ENCODE peak calls at places on chromosomes 5 and 9, in ten cellular contexts. H, L, I, K, Y, Z, M, F, N and X are unnamed samples.

GRCh38 chr5:5179597-5179996 is 39.5 kb downstream of the ADAMTS16 start:
- DNase-seq in H (no peak), L (peak), I (no peak), K (no peak), Y (no peak), Z (no peak), M (peak), F (no peak), N (peak), X (no peak)

GRCh38 chr9:95116820-95117204 is 200.7 kb downstream of the FANCC start:
- DNase-seq in H (peak), L (no peak), I (no peak), K (no peak), Y (no peak), Z (no peak), M (no peak), F (no peak), N (no peak), X (no peak)

GRCh38 chr5:138352722-138353549 is 451 bp downstream of the KDM3B start:
- DNase-seq in H (peak), L (peak), I (peak), K (no peak), Y (peak), Z (peak), M (no peak), F (peak), N (peak), X (peak)

GRCh38 chr5:128116445-128116844 is 32.9 kb downstream of the SLC12A2 start:
- DNase-seq in H (no peak), L (no peak), I (no peak), K (no peak), Y (no peak), Z (no peak), M (no peak), F (no peak), N (no peak), X (no peak)

GRCh38 chr5:14138608-14139540 is 4.3 kb upstream of the TRIO start:
- DNase-seq in H (no peak), L (no peak), I (no peak), K (no peak), Y (no peak), Z (no peak), M (no peak), F (no peak), N (no peak), X (no peak)

GRCh38 chr9:121678501-121679022 is 27.1 kb downstream of the DAB2IP start:
- DNase-seq in H (no peak), L (no peak), I (peak), K (no peak), Y (no peak), Z (no peak), M (no peak), F (no peak), N (no peak), X (no peak)

GRCh38 chr5:16897284-16897704 is 38.8 kb downstream of the MYO10 start:
- DNase-seq in H (no peak), L (peak), I (no peak), K (no peak), Y (peak), Z (no peak), M (no peak), F (no peak), N (no peak), X (no peak)

GRCh38 chr9:136021891-136022681 is 60.9 kb upstream of the UBAC1 start:
- DNase-seq in H (no peak), L (peak), I (no peak), K (no peak), Y (no peak), Z (no peak), M (no peak), F (no peak), N (peak), X (peak)

GRCh38 chr9:38006981-38007380 is 62.0 kb downstream of the SHB start:
- DNase-seq in H (no peak), L (no peak), I (no peak), K (no peak), Y (no peak), Z (no peak), M (no peak), F (no peak), N (no peak), X (no peak)

GRCh38 chr9:129250786-129251185 is 72.7 kb upstream of the IER5L start:
- DNase-seq in H (no peak), L (no peak), I (no peak), K (no peak), Y (no peak), Z (no peak), M (no peak), F (no peak), N (no peak), X (no peak)

GRCh38 chr5:13985736-13986418 is 41.4 kb upstream of the DNAH5 start:
- DNase-seq in H (no peak), L (no peak), I (no peak), K (peak), Y (no peak), Z (no peak), M (no peak), F (no peak), N (no peak), X (no peak)

GRCh38 chr5:68746220-68747076 is 347.4 kb upstream of the SLC30A5 start:
- DNase-seq in H (no peak), L (no peak), I (no peak), K (no peak), Y (peak), Z (no peak), M (peak), F (no peak), N (no peak), X (no peak)

GRCh38 chr5:464446-464842 is 21.5 kb downstream of the EXOC3 start:
- DNase-seq in H (no peak), L (no peak), I (peak), K (no peak), Y (no peak), Z (no peak), M (no peak), F (no peak), N (no peak), X (peak)

GRCh38 chr9:71249729-71250317 is 128.4 kb upstream of the TRPM3 start:
- DNase-seq in H (no peak), L (peak), I (no peak), K (peak), Y (peak), Z (peak), M (no peak), F (peak), N (no peak), X (no peak)

GRCh38 chr9:129163753-129164152 is 14.3 kb downstream of the IER5L start:
- DNase-seq in H (no peak), L (no peak), I (no peak), K (no peak), Y (no peak), Z (no peak), M (no peak), F (no peak), N (no peak), X (no peak)

GRCh38 chr5:100186181-100186580 is 349.0 kb upstream of the FAM174A start:
- DNase-seq in H (no peak), L (peak), I (no peak), K (no peak), Y (no peak), Z (no peak), M (no peak), F (no peak), N (no peak), X (no peak)

GRCh38 chr5:76082790-76083554 is at the start of gene SV2C:
- DNase-seq in H (peak), L (peak), I (peak), K (no peak), Y (no peak), Z (peak), M (no peak), F (peak), N (peak), X (no peak)

GRCh38 chr9:134059661-134060395 is 8.0 kb downstream of the BRD3 start:
- DNase-seq in H (peak), L (no peak), I (peak), K (no peak), Y (no peak), Z (peak), M (no peak), F (peak), N (peak), X (peak)

GRCh38 chr9:93676310-93677054 is 100.1 kb downstream of the PHF2 start:
- DNase-seq in H (peak), L (no peak), I (peak), K (no peak), Y (no peak), Z (peak), M (no peak), F (no peak), N (peak), X (peak)

GRCh38 chr9:86754581-86754980 is 192.7 kb downstream of the GAS1 start:
- DNase-seq in H (no peak), L (no peak), I (no peak), K (no peak), Y (no peak), Z (no peak), M (peak), F (no peak), N (no peak), X (no peak)

GRCh38 chr9:129801504-129801903 is 1.5 kb upstream of the TOR1B start:
- DNase-seq in H (no peak), L (peak), I (no peak), K (no peak), Y (no peak), Z (no peak), M (no peak), F (no peak), N (no peak), X (no peak)

DNA sequence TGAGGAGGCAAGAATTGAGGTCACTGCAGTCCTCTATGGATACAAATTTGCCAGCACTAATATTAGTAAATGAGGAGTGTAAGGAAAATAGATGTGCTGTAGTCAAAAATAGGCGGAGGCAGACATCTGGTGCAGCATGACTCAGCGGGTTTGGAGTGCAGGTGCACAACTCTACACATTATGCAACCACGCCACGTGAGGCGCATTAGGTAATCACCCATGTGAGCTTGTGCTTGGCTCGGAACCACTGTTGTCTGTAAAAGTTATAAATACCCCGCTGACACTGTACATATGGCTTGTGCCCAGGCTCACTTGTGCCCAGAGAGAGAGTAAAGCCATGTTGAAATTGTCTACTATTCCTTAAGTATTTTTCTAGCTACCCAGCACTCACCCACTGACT is 623.5 kb upstream of the NUDT12 start:
- DNase-seq in H (no peak), L (peak), I (no peak), K (peak), Y (no peak), Z (no peak), M (no peak), F (no peak), N (no peak), X (no peak)
- TF ChIP-seq POLR2AphosphoS5 in H (no peak), L (no peak), I (no peak), K (no peak), Y (no peak), Z (no peak), M (no peak), F (no peak), N (no peak), X (peak)

DNA sequence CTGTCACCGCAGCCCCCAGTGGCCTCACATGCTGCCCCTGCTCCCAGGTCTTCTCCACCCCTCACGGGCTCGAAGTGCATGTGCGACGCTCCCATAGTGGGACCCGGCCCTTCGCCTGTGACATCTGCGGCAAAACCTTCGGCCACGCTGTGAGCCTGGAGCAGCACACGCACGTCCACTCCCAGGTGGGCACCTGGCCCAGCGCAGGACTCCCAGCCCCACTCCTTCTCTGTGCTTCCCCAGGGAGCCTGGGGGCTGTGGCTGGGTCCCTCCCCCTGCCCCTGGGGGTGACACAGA is 10.5 kb downstream of the GFI1B start:
- DNase-seq in H (no peak), L (no peak), I (no peak), K (no peak), Y (no peak), Z (no peak), M (no peak), F (no peak), N (no peak), X (peak)
- TF ChIP-seq POLR2AphosphoS5 in H (no peak), L (no peak), I (no peak), K (no peak), Y (no peak), Z (no peak), M (no peak), F (no peak), N (no peak), X (no peak)

GRCh38 chr5:57695179-57695578 is 212.6 kb upstream of the ACTBL2 start:
- DNase-seq in H (no peak), L (no peak), I (no peak), K (no peak), Y (no peak), Z (no peak), M (no peak), F (no peak), N (no peak), X (no peak)

GRCh38 chr5:57700072-57700471 is 217.5 kb upstream of the ACTBL2 start:
- DNase-seq in H (no peak), L (no peak), I (no peak), K (no peak), Y (no peak), Z (no peak), M (no peak), F (no peak), N (no peak), X (no peak)

GRCh38 chr5:57696005-57696755 is 213.6 kb upstream of the ACTBL2 start:
- DNase-seq in H (no peak), L (no peak), I (no peak), K (no peak), Y (no peak), Z (no peak), M (no peak), F (no peak), N (no peak), X (no peak)

GRCh38 chr5:57698785-57699184 is 216.2 kb upstream of the ACTBL2 start:
- DNase-seq in H (no peak), L (peak), I (no peak), K (peak), Y (no peak), Z (no peak), M (no peak), F (no peak), N (no peak), X (no peak)

DNA sequence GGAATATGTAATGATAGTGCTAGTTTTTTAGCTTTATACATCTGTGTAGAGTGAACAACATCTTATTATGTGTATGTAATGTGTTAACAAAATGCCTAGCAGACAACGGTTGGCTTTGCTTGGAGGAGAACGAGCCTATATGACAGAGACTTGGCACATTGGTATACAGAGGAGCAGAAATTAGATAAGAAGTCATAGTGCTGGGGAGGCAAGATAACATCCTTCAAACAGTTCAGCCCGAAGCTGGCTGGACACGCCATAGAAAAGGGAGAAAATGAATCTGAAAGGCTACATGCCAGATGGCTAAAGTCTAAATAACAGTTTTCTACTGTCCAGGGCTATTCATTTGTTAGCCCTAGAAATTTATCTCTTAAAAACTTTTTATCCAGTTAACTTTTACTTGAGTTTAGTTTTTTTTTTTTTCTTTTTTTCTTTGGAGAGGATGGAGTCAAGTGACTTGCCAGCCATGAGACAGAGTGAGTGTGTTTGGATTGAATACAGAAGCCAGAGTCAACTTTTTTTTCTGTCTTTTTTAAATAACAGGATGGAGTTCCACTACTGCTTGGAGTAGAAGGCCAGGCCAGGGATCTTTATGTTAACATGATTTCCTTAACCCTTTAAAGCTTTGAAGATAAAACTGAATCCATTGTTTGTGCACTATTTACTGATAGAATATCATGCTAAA is 214.4 kb upstream of the ACTBL2 start:
- DNase-seq in H (no peak), L (no peak), I (no peak), K (no peak), Y (no peak), Z (no peak), M (no peak), F (no peak), N (no peak), X (no peak)
- TF ChIP-seq POLR2AphosphoS5 in H (no peak), L (no peak), I (no peak), K (no peak), Y (no peak), Z (no peak), M (no peak), F (no peak), N (no peak), X (no peak)

DNA sequence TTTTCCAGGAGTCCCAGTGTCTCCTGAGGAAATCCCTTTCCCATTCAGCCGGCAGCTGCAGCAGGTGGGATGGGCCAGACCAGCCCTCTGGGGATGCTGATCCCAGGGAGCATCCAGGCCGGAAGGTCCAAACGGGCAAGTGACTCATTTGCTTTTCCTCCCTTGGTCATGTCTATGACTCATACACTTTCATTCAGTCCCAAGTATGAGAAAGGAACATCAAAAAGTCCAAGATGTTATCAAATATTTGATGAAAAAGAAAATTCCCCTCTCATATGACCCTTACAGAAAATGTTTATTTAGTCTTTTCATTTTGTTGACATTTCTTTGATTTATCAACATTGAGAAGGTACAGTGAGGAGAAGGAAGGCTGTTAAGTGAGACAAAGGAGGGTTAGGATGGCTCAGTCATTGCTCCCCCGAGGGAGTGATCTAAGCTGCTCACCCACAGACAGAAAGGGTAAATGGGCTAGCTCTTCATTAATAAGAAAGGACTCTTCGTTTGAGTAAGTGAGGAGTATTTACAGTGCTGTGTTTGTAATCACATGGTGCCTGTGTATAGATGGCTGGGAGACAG is 117.6 kb upstream of the ANKRD55 start:
- DNase-seq in H (no peak), L (no peak), I (no peak), K (peak), Y (no peak), Z (no peak), M (no peak), F (no peak), N (no peak), X (peak)
- TF ChIP-seq POLR2AphosphoS5 in H (no peak), L (no peak), I (no peak), K (no peak), Y (peak), Z (no peak), M (peak), F (no peak), N (no peak), X (no peak)

DNA sequence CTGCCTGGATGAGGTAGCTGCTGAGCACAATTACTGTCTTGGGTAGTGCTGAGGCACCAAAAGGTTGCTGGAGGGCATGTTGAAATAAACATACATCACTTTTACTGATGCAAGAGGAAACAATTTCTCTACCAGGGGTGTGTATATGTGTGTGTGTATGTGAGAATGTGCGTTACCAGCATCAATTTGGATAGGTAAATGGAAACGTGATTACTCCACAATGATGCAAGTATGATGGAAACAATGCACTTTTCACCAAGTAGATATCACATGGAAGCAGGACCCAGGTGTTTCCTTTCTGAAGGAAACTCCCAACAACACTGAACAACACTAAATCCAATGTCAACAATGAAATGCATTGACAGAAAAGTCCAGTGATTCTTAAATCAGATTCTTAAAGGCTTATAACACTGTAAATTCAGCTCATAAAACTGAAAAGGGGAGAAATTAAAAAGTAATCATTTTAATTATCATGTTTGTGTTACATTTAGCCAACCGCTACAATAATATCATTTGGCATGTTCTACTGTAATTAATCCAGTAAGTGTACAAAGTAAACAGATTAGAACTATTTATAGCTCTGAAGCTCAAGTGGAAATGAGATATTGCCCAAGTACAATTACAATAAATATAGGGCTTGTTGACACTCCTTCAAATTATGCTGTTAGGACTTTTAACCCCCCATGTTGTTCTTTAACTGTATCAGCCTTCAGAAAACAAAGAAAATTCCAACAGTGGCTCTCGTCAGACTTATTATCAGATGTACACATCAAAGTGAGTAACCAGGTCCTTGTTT is 25.3 kb downstream of the YIPF5 start:
- DNase-seq in H (no peak), L (no peak), I (no peak), K (no peak), Y (no peak), Z (no peak), M (no peak), F (no peak), N (no peak), X (no peak)
- TF ChIP-seq POLR2AphosphoS5 in H (no peak), L (no peak), I (no peak), K (no peak), Y (no peak), Z (no peak), M (peak), F (no peak), N (no peak), X (no peak)